ENCODE peak calls at places on chromosome 17, in nine cellular contexts. H, L, D, C, Y, X, K, O and U are unnamed samples.

GRCh38 chr17:63946440-63947363 is 14.6 kb upstream of the CD79B start:
- DNase-seq in H (peak), L (peak), D (peak), C (no peak), Y (peak), X (no peak), K (peak), O (peak), U (peak)

GRCh38 chr17:1486802-1487695 is 5.4 kb downstream of the MYO1C start:
- DNase-seq in H (peak), L (peak), D (peak), C (peak), Y (peak), X (no peak), K (peak), O (peak), U (peak)

GRCh38 chr17:45857977-45858708 is 13.5 kb downstream of the SPPL2C start:
- DNase-seq in H (no peak), L (no peak), D (peak), C (no peak), Y (peak), X (no peak), K (peak), O (no peak), U (peak)

GRCh38 chr17:83186226-83186625 is 106.8 kb downstream of the METRNL start:
- DNase-seq in H (no peak), L (no peak), D (no peak), C (peak), Y (no peak), X (no peak), K (no peak), O (no peak), U (peak)

GRCh38 chr17:80596760-80597608 is 52.3 kb downstream of the RPTOR start:
- DNase-seq in H (no peak), L (no peak), D (no peak), C (no peak), Y (no peak), X (no peak), K (no peak), O (no peak), U (no peak)

GRCh38 chr17:52027620-52028019 is 130.9 kb downstream of the CA10 start:
- DNase-seq in H (no peak), L (no peak), D (no peak), C (no peak), Y (peak), X (peak), K (peak), O (no peak), U (no peak)

GRCh38 chr17:38898291-38898679 is 27.1 kb upstream of the LASP1NB start:
- DNase-seq in H (no peak), L (no peak), D (no peak), C (no peak), Y (no peak), X (no peak), K (no peak), O (peak), U (no peak)

GRCh38 chr17:31475378-31476162 is 84.1 kb downstream of the RAB11FIP4 start:
- DNase-seq in H (no peak), L (no peak), D (no peak), C (no peak), Y (no peak), X (no peak), K (no peak), O (no peak), U (no peak)

DNA sequence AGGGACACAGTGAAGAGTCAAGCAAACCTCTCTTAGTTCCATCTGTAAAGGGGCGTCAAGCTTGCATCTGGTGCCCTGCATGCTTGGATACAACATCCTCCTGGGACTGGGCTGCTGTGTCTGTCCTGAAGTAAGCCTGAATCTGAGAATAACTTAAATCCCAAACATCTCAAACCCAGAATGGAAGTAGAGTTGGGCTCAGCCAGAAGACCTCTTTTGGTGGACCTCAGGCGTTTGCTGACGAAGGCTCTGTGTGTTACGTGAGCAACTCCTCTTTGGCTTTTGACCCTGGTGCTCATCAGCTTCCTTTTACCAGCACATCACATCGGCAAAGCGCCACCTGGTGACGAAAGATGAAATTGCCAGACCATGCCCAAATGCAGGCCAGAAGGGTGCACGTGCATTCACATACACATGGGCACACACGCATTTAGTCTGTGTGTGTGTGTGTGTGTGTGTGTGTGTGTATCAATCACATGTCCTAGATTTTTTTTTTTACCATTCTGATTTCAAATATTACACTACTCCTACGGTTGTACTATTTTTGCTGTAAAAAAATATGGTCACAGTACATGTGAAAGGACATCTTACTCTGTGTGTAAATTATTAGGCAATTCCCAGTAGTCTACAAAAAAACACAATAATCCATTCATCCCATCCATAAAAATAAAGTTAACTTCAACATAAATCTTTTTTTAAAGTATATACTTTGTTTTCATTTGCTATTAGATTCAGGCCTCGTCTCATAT is 41.1 kb upstream of the FOXJ1 start:
- DNase-seq in H (peak), L (peak), D (peak), C (peak), Y (peak), X (peak), K (peak), O (peak), U (peak)
- H3K4me3 ChIP-seq in H (no peak), L (no peak), D (no peak), C (no peak), Y (no peak), X (no peak), K (no peak), O (no peak), U (no peak)

DNA sequence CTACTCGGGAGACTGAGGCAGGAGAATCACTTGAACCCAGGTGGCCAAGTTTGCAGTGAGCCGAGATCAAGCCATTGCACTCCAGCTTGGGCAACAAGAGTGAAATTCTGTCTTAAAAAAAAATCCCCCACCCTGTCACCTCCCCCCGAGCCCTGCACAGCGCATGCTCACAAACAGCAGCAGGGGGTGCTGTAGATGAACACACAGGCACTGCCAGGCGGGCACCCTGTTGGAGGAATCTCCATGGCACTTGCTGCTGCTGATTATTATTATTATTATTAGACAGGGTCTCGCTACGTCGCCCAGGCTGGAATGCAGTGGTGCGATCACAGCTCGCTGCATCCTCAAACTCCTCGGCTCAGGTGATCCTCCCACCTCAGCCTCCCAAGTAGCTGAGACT is 24.6 kb downstream of the FZD2 start:
- DNase-seq in H (no peak), L (no peak), D (peak), C (no peak), Y (peak), X (no peak), K (no peak), O (no peak), U (no peak)
- TF ChIP-seq CTCF in H (no peak), L (no peak), D (peak), C (no peak), Y (peak), X (peak), K (peak), O (no peak), U (peak)

GRCh38 chr17:7444682-7445010 is 215 bp upstream of the CHRNB1 start:
- DNase-seq in H (no peak), L (no peak), D (no peak), C (no peak), Y (no peak), X (no peak), K (no peak), O (no peak), U (no peak)
- H3K4me3 ChIP-seq in H (peak), L (peak), D (peak), C (peak), Y (no peak), X (no peak), K (no peak), O (peak), U (peak)

DNA sequence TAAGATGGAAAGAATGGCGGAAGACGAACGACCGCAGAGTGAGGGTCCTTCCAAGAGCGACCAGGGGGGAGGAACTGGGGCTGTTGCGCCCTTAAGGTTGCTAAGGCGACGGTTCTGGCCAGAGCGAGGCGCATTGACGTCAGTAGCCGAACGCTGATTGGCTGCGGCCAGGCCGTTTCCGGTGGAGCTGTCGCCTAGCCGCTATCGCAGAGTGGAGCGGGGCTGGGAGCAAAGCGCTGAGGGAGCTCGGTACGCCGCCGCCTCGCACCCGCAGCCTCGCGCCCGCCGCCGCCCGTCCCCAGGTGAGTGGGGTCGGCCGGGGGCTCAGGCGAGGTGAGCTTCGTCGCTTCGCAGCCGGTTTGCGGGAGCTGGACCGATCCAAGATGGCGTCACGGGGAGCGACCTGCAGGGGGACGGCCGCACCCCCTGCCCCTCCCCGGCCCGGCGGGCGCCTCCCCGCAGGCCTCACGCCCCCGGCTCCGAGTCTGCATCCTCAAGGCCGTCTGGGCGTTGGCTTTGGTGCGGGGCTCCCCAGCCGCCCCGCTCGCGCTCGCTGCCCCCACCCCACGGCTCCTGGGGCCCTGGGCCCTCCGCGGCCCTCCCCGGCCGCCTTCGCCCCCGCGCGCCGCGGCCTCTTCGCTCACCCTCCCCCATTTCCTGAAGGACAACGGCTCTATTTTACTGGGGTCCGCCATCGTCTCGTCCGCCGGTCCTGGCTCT is at the start of gene PRKAR1A:
- DNase-seq in H (peak), L (peak), D (peak), C (peak), Y (peak), X (peak), K (peak), O (peak), U (peak)
- TF ChIP-seq CTCF in H (no peak), L (no peak), D (no peak), C (no peak), Y (no peak), X (no peak), K (no peak), O (peak), U (no peak)

GRCh38 chr17:4744999-4745969 is 5.6 kb upstream of the CXCL16 start:
- DNase-seq in H (no peak), L (no peak), D (peak), C (no peak), Y (no peak), X (no peak), K (no peak), O (no peak), U (peak)
- H3K4me3 ChIP-seq in H (no peak), L (no peak), D (peak), C (no peak), Y (no peak), X (no peak), K (no peak), O (no peak), U (peak)